ENCODE peak calls at places on chromosomes 16 and 17, in eight cellular contexts. E, R, V, H, Q, P, X and G are unnamed samples. For H3K4me1, the result is how much of the 10 kb centered on the place peaks cover.

GRCh38 chr17:58947411-58948208 is 159.1 kb downstream of the TRIM37 start:
- DNase-seq in E (no peak), R (no peak), V (no peak), H (no peak), Q (no peak), P (no peak), X (no peak), G (no peak)

GRCh38 chr16:9408297-9408696 is 316.9 kb downstream of the HAPSTR1 start:
- DNase-seq in E (no peak), R (no peak), V (no peak), H (no peak), Q (no peak), P (no peak), X (no peak), G (no peak)

GRCh38 chr17:29909604-29910003 is 20.4 kb downstream of the SSH2 start:
- DNase-seq in E (no peak), R (no peak), V (no peak), H (peak), Q (no peak), P (no peak), X (no peak), G (no peak)

GRCh38 chr16:19853973-19854876 is 30.4 kb downstream of the GPRC5B start:
- DNase-seq in E (no peak), R (no peak), V (no peak), H (no peak), Q (no peak), P (no peak), X (peak), G (no peak)

GRCh38 chr16:54128629-54129230 is 157.9 kb downstream of the IRX3 start:
- DNase-seq in E (no peak), R (no peak), V (no peak), H (no peak), Q (no peak), P (no peak), X (no peak), G (no peak)

GRCh38 chr17:76314392-76315227 is 6.5 kb upstream of the QRICH2 start:
- DNase-seq in E (no peak), R (no peak), V (peak), H (no peak), Q (no peak), P (no peak), X (no peak), G (no peak)

GRCh38 chr17:81365601-81366585 is 29.4 kb upstream of the BAHCC1 start:
- DNase-seq in E (peak), R (peak), V (peak), H (peak), Q (peak), P (no peak), X (peak), G (no peak)

GRCh38 chr16:66271074-66272060 is 95.1 kb upstream of the CDH5 start:
- DNase-seq in E (no peak), R (no peak), V (no peak), H (no peak), Q (no peak), P (no peak), X (peak), G (no peak)

GRCh38 chr16:11310997-11311561 is 29.9 kb upstream of the PRM1 start:
- DNase-seq in E (no peak), R (no peak), V (no peak), H (no peak), Q (peak), P (no peak), X (no peak), G (no peak)

GRCh38 chr17:76901542-76902197 is 33.5 kb downstream of the MGAT5B start:
- DNase-seq in E (no peak), R (no peak), V (peak), H (no peak), Q (no peak), P (no peak), X (no peak), G (no peak)

GRCh38 chr16:54927125-54928015 is 3.3 kb upstream of the IRX5 start:
- DNase-seq in E (no peak), R (no peak), V (no peak), H (no peak), Q (peak), P (no peak), X (no peak), G (no peak)

GRCh38 chr17:75771334-75772281 is 6.6 kb upstream of the GALK1 start:
- DNase-seq in E (no peak), R (no peak), V (no peak), H (no peak), Q (peak), P (no peak), X (no peak), G (no peak)

GRCh38 chr17:78726471-78727010 is 55.5 kb downstream of the CYTH1 start:
- DNase-seq in E (no peak), R (no peak), V (no peak), H (no peak), Q (no peak), P (no peak), X (no peak), G (no peak)

GRCh38 chr17:38431343-38432145 is 3.3 kb downstream of the ARHGAP23 start:
- DNase-seq in E (no peak), R (no peak), V (no peak), H (no peak), Q (no peak), P (no peak), X (peak), G (no peak)

GRCh38 chr17:78839762-78840529 is 668 bp downstream of the USP36 start:
- DNase-seq in E (peak), R (peak), V (no peak), H (peak), Q (peak), P (peak), X (peak), G (no peak)

GRCh38 chr16:11272921-11273720 is at the start of gene PRM3:
- DNase-seq in E (no peak), R (no peak), V (no peak), H (no peak), Q (no peak), P (no peak), X (no peak), G (no peak)

GRCh38 chr17:27553019-27553511 is 77.9 kb upstream of the LGALS9 start:
- DNase-seq in E (no peak), R (no peak), V (no peak), H (no peak), Q (no peak), P (peak), X (peak), G (no peak)

GRCh38 chr16:27365142-27366089 is 36.6 kb upstream of the IL21R start:
- DNase-seq in E (no peak), R (no peak), V (no peak), H (peak), Q (no peak), P (peak), X (no peak), G (no peak)

GRCh38 chr17:44267818-44268490 is at the start of gene SLC4A1:
- DNase-seq in E (no peak), R (no peak), V (no peak), H (no peak), Q (no peak), P (no peak), X (no peak), G (no peak)

GRCh38 chr17:50785942-50786570 is 18.7 kb upstream of the ANKRD40CL start:
- DNase-seq in E (no peak), R (no peak), V (peak), H (peak), Q (no peak), P (no peak), X (no peak), G (no peak)

GRCh38 chr17:48487221-48487620 is 43.6 kb downstream of the HOXB1 start:
- DNase-seq in E (no peak), R (no peak), V (no peak), H (no peak), Q (no peak), P (no peak), X (no peak), G (no peak)

GRCh38 chr16:55809386-55809785 is 23.5 kb downstream of the CES1 start:
- DNase-seq in E (no peak), R (no peak), V (no peak), H (no peak), Q (no peak), P (no peak), X (peak), G (no peak)

GRCh38 chr16:54177052-54177856 is 109.3 kb downstream of the IRX3 start:
- DNase-seq in E (no peak), R (no peak), V (no peak), H (no peak), Q (no peak), P (no peak), X (no peak), G (no peak)

GRCh38 chr16:57252148-57252721 is 7.2 kb downstream of the ARL2BP start:
- DNase-seq in E (no peak), R (peak), V (no peak), H (no peak), Q (peak), P (no peak), X (no peak), G (no peak)

GRCh38 chr17:9389116-9389515 is 186.5 kb downstream of the STX8 start:
- DNase-seq in E (no peak), R (no peak), V (no peak), H (peak), Q (no peak), P (peak), X (no peak), G (no peak)

GRCh38 chr17:50923611-50924010 is 57.5 kb upstream of the TOB1 start:
- DNase-seq in E (peak), R (no peak), V (no peak), H (no peak), Q (no peak), P (no peak), X (no peak), G (no peak)

GRCh38 chr16:27154573-27155521 is 48.5 kb upstream of the KDM8 start:
- DNase-seq in E (peak), R (peak), V (peak), H (peak), Q (peak), P (peak), X (peak), G (peak)

GRCh38 chr16:51870460-51870859 is 676.5 kb downstream of the TOX3 start:
- DNase-seq in E (no peak), R (no peak), V (no peak), H (no peak), Q (no peak), P (no peak), X (no peak), G (no peak)

GRCh38 chr17:81615401-81615930 is 21.4 kb downstream of the NPLOC4 start:
- DNase-seq in E (no peak), R (peak), V (no peak), H (no peak), Q (no peak), P (no peak), X (no peak), G (no peak)

GRCh38 chr17:81959362-81960129 is 1.4 kb downstream of the NOTUM start:
- DNase-seq in E (peak), R (peak), V (peak), H (no peak), Q (peak), P (peak), X (peak), G (peak)

GRCh38 chr16:15950167-15950854 is 895 bp downstream of the ABCC1 start:
- DNase-seq in E (peak), R (no peak), V (peak), H (peak), Q (peak), P (no peak), X (peak), G (no peak)

GRCh38 chr17:824372-824771 is 42.2 kb downstream of the MRM3 start:
- DNase-seq in E (no peak), R (no peak), V (no peak), H (no peak), Q (no peak), P (no peak), X (no peak), G (no peak)

GRCh38 chr16:57643166-57643813 is 14.9 kb downstream of the ADGRG1 start:
- DNase-seq in E (no peak), R (no peak), V (no peak), H (peak), Q (no peak), P (no peak), X (no peak), G (no peak)

GRCh38 chr17:66633322-66633965 is 201.5 kb upstream of the CACNG5 start:
- DNase-seq in E (no peak), R (no peak), V (no peak), H (peak), Q (no peak), P (no peak), X (no peak), G (no peak)

GRCh38 chr16:3256146-3256875 is at the start of gene MEFV:
- DNase-seq in E (no peak), R (no peak), V (no peak), H (no peak), Q (no peak), P (no peak), X (no peak), G (peak)

GRCh38 chr17:71349908-71350600 is 770.8 kb upstream of the SOX9 start:
- DNase-seq in E (no peak), R (no peak), V (no peak), H (no peak), Q (no peak), P (no peak), X (no peak), G (no peak)

GRCh38 chr16:25553711-25554436 is 137.9 kb upstream of the HS3ST4 start:
- DNase-seq in E (no peak), R (no peak), V (no peak), H (no peak), Q (no peak), P (peak), X (no peak), G (no peak)

GRCh38 chr17:38786372-38786771 is 13.0 kb downstream of the PIP4K2B start:
- DNase-seq in E (no peak), R (no peak), V (no peak), H (no peak), Q (no peak), P (no peak), X (no peak), G (no peak)

GRCh38 chr17:42359133-42359532 is 29.1 kb downstream of the STAT3 start:
- DNase-seq in E (no peak), R (no peak), V (no peak), H (no peak), Q (no peak), P (no peak), X (no peak), G (no peak)
- H3K4me1 ChIP-seq in E (under half), R (half or more), V (under half), H (under half), Q (under half), P (under half), X (under half), G (half or more)

DNA sequence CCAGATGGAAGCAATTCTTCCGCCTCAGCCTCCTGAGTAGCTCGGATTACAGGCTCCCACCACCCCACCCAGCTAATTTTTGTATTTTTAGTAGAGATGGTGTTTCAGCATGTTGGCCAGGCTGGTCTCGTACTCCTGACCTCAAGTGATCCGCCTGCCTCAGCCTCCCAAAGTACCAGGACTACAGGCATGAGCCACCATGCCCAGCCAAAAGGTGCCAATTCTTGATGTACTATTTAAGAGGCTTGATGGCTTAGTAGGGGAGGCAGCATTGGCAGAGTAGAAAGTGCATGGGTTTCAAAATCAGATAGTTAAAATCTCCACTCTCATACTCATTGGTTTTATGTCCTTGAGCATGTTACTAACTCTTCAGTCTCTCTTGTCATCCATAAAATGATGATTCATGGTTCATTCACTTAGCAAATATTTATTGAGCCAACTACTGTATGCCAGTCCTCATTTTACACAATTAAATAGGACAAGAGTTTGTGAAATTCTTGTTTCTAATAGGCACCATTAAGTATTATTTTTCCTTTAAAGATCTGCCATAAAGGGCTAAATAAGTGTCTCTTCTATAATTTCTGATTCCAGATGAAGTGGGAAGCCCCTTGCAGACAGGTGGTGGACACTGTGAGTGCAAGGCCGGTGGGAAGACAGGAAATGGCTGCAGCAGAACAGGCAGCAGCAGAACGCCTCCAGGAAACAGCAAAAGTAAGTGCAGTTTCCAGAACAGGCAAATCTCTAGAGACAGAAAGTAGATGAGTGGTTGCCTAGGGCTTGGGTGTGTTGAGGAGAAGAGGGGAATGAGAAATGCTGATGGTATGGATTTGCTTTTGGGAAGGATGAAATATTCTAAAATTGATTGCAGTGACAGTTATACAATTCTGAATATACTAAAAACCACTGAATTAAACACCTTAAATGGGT is 8.2 kb upstream of the RPL27 start:
- DNase-seq in E (no peak), R (no peak), V (no peak), H (peak), Q (no peak), P (peak), X (no peak), G (no peak)
- H3K4me3 ChIP-seq in E (no peak), R (no peak), V (no peak), H (no peak), Q (no peak), P (peak), X (no peak), G (no peak)

GRCh38 chr17:68732301-68732749 is 131.2 kb upstream of the FAM20A start:
- DNase-seq in E (no peak), R (no peak), V (no peak), H (no peak), Q (no peak), P (no peak), X (peak), G (no peak)
- H3K27ac ChIP-seq in E (no peak), R (no peak), V (no peak), H (no peak), Q (no peak), P (no peak), X (no peak), G (no peak)

GRCh38 chr17:40097931-40098845 is 2.2 kb downstream of the NR1D1 start:
- DNase-seq in E (peak), R (peak), V (peak), H (no peak), Q (no peak), P (no peak), X (no peak), G (peak)
- H3K4me1 ChIP-seq in E (under half), R (half or more), V (under half), H (under half), Q (half or more), P (under half), X (under half), G (half or more)

GRCh38 chr16:61820820-61821219 is 215.4 kb downstream of the CDH8 start:
- DNase-seq in E (no peak), R (no peak), V (no peak), H (peak), Q (no peak), P (no peak), X (no peak), G (no peak)
- H3K4me3 ChIP-seq in E (no peak), R (no peak), V (no peak), H (no peak), Q (no peak), P (no peak), X (no peak), G (no peak)

GRCh38 chr17:17820457-17821158 is 16.2 kb downstream of the SREBF1 start:
- DNase-seq in E (no peak), R (no peak), V (no peak), H (no peak), Q (no peak), P (no peak), X (no peak), G (no peak)
- H3K27ac ChIP-seq in E (peak), R (no peak), V (peak), H (no peak), Q (no peak), P (peak), X (no peak), G (no peak)

GRCh38 chr17:57870283-57870635 is 20.4 kb upstream of the MRPS23 start:
- DNase-seq in E (no peak), R (no peak), V (no peak), H (no peak), Q (no peak), P (no peak), X (no peak), G (no peak)
- H3K4me1 ChIP-seq in E (under half), R (under half), V (under half), H (half or more), Q (under half), P (half or more), X (under half), G (under half)

DNA sequence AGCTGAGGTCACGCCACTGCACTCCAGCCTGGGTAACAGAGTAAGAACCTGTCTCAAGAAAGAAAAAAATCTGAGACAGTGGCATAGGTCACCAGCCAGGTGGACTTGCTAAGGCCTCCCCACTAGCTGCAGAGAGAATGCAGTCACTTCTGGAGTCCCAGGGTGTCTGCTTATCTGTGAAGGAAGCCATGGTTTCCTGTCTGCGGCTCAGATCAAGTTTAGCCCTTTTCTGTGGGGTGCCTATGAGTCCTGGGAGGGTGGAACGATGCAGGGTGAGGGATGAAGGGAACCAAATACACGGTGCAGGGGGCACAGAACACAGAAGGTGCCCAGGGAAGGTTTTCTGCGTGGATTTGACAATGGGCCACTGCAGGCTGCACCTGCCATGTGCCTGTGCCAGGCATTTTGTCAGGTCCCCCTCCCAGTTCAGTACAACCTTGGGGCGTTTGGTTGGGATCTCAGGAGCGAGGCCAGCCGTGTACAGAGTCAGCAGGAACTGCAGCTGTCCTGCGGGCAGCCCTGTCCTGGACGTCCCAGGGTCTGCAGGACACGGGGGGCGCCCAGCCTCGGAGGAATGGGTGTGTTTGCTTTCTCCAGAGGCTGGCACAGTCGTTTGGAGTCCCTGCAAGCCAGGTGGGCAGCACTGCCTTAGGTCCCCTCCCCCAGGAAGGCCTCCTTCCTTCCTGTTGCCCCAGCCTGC is 41.8 kb downstream of the RAB11FIP4 start:
- DNase-seq in E (no peak), R (no peak), V (no peak), H (no peak), Q (no peak), P (no peak), X (no peak), G (no peak)
- H3K4me3 ChIP-seq in E (no peak), R (no peak), V (no peak), H (no peak), Q (no peak), P (no peak), X (no peak), G (no peak)

GRCh38 chr16:1079341-1079740 is 6.8 kb downstream of the SSTR5 start:
- DNase-seq in E (no peak), R (no peak), V (no peak), H (no peak), Q (no peak), P (no peak), X (no peak), G (no peak)
- H3K27ac ChIP-seq in E (no peak), R (no peak), V (no peak), H (no peak), Q (no peak), P (no peak), X (no peak), G (no peak)

DNA sequence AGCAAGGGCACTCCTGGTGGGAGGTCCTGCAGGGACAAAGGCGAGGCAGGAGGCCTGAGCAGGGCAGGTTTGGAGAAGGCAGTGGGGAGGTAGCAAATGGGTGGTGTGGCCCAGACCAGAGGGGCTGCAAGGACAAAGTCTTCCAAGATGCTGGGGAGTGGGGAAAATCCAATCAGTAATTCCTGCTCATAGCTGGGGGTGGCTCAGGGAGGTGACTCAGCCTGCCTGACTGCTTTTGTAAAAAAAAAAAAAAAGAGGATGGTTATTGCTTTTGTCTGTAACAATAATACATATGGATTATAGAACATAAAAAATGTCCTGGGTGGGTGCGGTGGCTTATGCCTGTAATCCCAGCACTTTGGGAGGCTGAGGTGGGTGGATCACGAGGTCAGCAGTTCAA is 5.2 kb downstream of the IL34 start:
- DNase-seq in E (no peak), R (no peak), V (no peak), H (peak), Q (no peak), P (no peak), X (no peak), G (no peak)
- H3K4me1 ChIP-seq in E (under half), R (under half), V (under half), H (under half), Q (under half), P (under half), X (under half), G (under half)